ENCODE peak calls at places on chromosomes 16 and 17, in four cellular contexts. H is mesenchymal stem cell, P is IMR-90, Y is PC-3. M is an unnamed sample.

GRCh38 chr17:32523017-32523680 is 36.4 kb downstream of the CDK5R1 start:
- DNase-seq in H (no peak), P (no peak), Y (no peak), M (no peak)

GRCh38 chr16:6861136-6861535 is 471.5 kb upstream of the RBFOX1 start:
- DNase-seq in H (no peak), P (no peak), Y (no peak), M (no peak)

GRCh38 chr17:36592316-36592710 is 634 bp downstream of the DHRS11 start:
- DNase-seq in H (no peak), P (no peak), Y (peak), M (peak)

GRCh38 chr17:17749921-17750320 is 68.7 kb downstream of the RAI1 start:
- DNase-seq in H (peak), P (peak), Y (peak), M (peak)

GRCh38 chr17:28549274-28550132 is 2.9 kb downstream of the UNC119 start:
- DNase-seq in H (no peak), P (no peak), Y (no peak), M (no peak)

GRCh38 chr16:50740747-50741146 is 1.1 kb upstream of the CYLD start:
- DNase-seq in H (peak), P (no peak), Y (no peak), M (no peak)

GRCh38 chr17:7001562-7001961 is 5.7 kb downstream of the ALOX12 start:
- DNase-seq in H (no peak), P (no peak), Y (no peak), M (no peak)

GRCh38 chr17:83094291-83094690 is 14.9 kb downstream of the METRNL start:
- DNase-seq in H (no peak), P (no peak), Y (no peak), M (no peak)

GRCh38 chr17:28871056-28871579 is 16.3 kb downstream of the ERAL1 start:
- DNase-seq in H (no peak), P (no peak), Y (no peak), M (no peak)

GRCh38 chr17:4768281-4768680 is 3.4 kb upstream of the TM4SF5 start:
- DNase-seq in H (no peak), P (no peak), Y (no peak), M (no peak)

GRCh38 chr17:30290696-30291570 is 811 bp downstream of the BLMH start:
- DNase-seq in H (peak), P (peak), Y (peak), M (peak)

GRCh38 chr16:81850197-81850944 is 71.3 kb downstream of the PLCG2 start:
- DNase-seq in H (no peak), P (no peak), Y (no peak), M (no peak)

GRCh38 chr17:57524790-57525543 is 220.1 kb downstream of the CCDC182 start:
- DNase-seq in H (no peak), P (no peak), Y (no peak), M (no peak)

GRCh38 chr16:56347166-56347565 is 78.2 kb downstream of the AMFR start:
- DNase-seq in H (no peak), P (no peak), Y (no peak), M (no peak)

GRCh38 chr16:13014516-13014915 is 113.1 kb downstream of the SHISA9 start:
- DNase-seq in H (no peak), P (no peak), Y (no peak), M (no peak)

GRCh38 chr16:27229891-27230470 is 26.7 kb downstream of the KDM8 start:
- DNase-seq in H (no peak), P (no peak), Y (no peak), M (no peak)

GRCh38 chr16:17448640-17449638 is 21.8 kb downstream of the XYLT1 start:
- DNase-seq in H (no peak), P (no peak), Y (no peak), M (no peak)

GRCh38 chr16:76376988-76377387 is 99.8 kb downstream of the CNTNAP4 start:
- DNase-seq in H (no peak), P (no peak), Y (no peak), M (no peak)

GRCh38 chr16:20878682-20879147 is 21.4 kb downstream of the DCUN1D3 start:
- DNase-seq in H (no peak), P (no peak), Y (no peak), M (no peak)

GRCh38 chr17:55830699-55831098 is 79.8 kb downstream of the PCTP start:
- DNase-seq in H (no peak), P (no peak), Y (no peak), M (no peak)

GRCh38 chr16:69772560-69773254 is 10.6 kb downstream of the WWP2 start:
- DNase-seq in H (no peak), P (no peak), Y (no peak), M (no peak)

GRCh38 chr17:8430966-8431365 is 4.7 kb upstream of the NDEL1 start:
- DNase-seq in H (no peak), P (peak), Y (no peak), M (peak)

GRCh38 chr16:8967437-8967821 is 3.7 kb upstream of the USP7 start:
- DNase-seq in H (no peak), P (no peak), Y (no peak), M (no peak)

GRCh38 chr16:383326-384020 is 1.7 kb upstream of the PGAP6 start:
- DNase-seq in H (peak), P (no peak), Y (peak), M (no peak)

GRCh38 chr16:85586360-85587145 is 26.6 kb upstream of the GSE1 start:
- DNase-seq in H (no peak), P (peak), Y (no peak), M (no peak)

GRCh38 chr16:4979736-4980660 is 21.9 kb downstream of the SEC14L5 start:
- DNase-seq in H (no peak), P (no peak), Y (no peak), M (no peak)

GRCh38 chr17:6639651-6640535 is 618 bp downstream of the KIAA0753 start:
- DNase-seq in H (peak), P (peak), Y (peak), M (peak)

GRCh38 chr16:19167710-19168172 is 299 bp upstream of the SYT17 start:
- DNase-seq in H (peak), P (peak), Y (peak), M (peak)

GRCh38 chr17:27633312-27634025 is 2.5 kb downstream of the LGALS9 start:
- DNase-seq in H (peak), P (peak), Y (no peak), M (no peak)

GRCh38 chr17:65564793-65565192 is 3.3 kb upstream of the AXIN2 start:
- DNase-seq in H (no peak), P (peak), Y (no peak), M (no peak)

GRCh38 chr16:46768809-46769208 is 20.7 kb upstream of the MYLK3 start:
- DNase-seq in H (no peak), P (no peak), Y (no peak), M (no peak)

GRCh38 chr16:83797013-83797412 is 10.8 kb upstream of the HSBP1 start:
- DNase-seq in H (no peak), P (no peak), Y (no peak), M (no peak)

GRCh38 chr17:62700964-62701705 is 73.7 kb downstream of the MRC2 start:
- DNase-seq in H (no peak), P (no peak), Y (no peak), M (no peak)

GRCh38 chr17:76371656-76372628 is 12.5 kb upstream of the SPHK1 start:
- DNase-seq in H (peak), P (peak), Y (peak), M (peak)

GRCh38 chr16:10708969-10709368 is 14.2 kb upstream of the TEKT5 start:
- DNase-seq in H (no peak), P (no peak), Y (peak), M (no peak)
- H3K4me3 ChIP-seq in H (no peak), P (no peak), Y (peak), M (no peak)

GRCh38 chr16:10866196-10866976 is 10.6 kb upstream of the CIITA start:
- DNase-seq in H (no peak), P (no peak), Y (no peak), M (peak)
- H3K4me3 ChIP-seq in H (no peak), P (no peak), Y (no peak), M (no peak)

GRCh38 chr17:78884148-78884870 is 18.7 kb downstream of the CEP295NL start:
- DNase-seq in H (peak), P (no peak), Y (no peak), M (no peak)
- H3K4me3 ChIP-seq in H (peak), P (no peak), Y (peak), M (peak)

GRCh38 chr17:72542317-72542716 is 421.5 kb downstream of the SOX9 start:
- DNase-seq in H (no peak), P (no peak), Y (no peak), M (no peak)

GRCh38 chr17:72536788-72537187 is 416.0 kb downstream of the SOX9 start:
- DNase-seq in H (no peak), P (no peak), Y (no peak), M (no peak)

GRCh38 chr17:72538443-72538842 is 417.6 kb downstream of the SOX9 start:
- DNase-seq in H (no peak), P (no peak), Y (no peak), M (no peak)

GRCh38 chr17:72538921-72539352 is 418.1 kb downstream of the SOX9 start:
- DNase-seq in H (no peak), P (no peak), Y (no peak), M (no peak)

GRCh38 chr17:72539981-72540897 is 419.4 kb downstream of the SOX9 start:
- DNase-seq in H (peak), P (peak), Y (peak), M (peak)
- H3K4me3 ChIP-seq in H (peak), P (peak), Y (peak), M (no peak)

GRCh38 chr16:1494711-1495110 is 1.6 kb downstream of the TELO2 start:
- DNase-seq in H (no peak), P (peak), Y (no peak), M (no peak)
- H3K4me3 ChIP-seq in H (peak), P (no peak), Y (peak), M (peak)

GRCh38 chr17:45425125-45425983 is 7.3 kb downstream of the ARHGAP27 start:
- DNase-seq in H (peak), P (peak), Y (peak), M (peak)

GRCh38 chr17:45425984-45426413 is 6.7 kb downstream of the ARHGAP27 start:
- DNase-seq in H (no peak), P (no peak), Y (no peak), M (no peak)

GRCh38 chr17:45424769-45425124 is 7.9 kb downstream of the ARHGAP27 start:
- DNase-seq in H (no peak), P (no peak), Y (no peak), M (no peak)

GRCh38 chr17:45423304-45423703 is 9.4 kb downstream of the ARHGAP27 start:
- DNase-seq in H (no peak), P (no peak), Y (no peak), M (no peak)

GRCh38 chr17:45423936-45424335 is 8.7 kb downstream of the ARHGAP27 start:
- DNase-seq in H (no peak), P (no peak), Y (no peak), M (no peak)
- H3K4me3 ChIP-seq in H (no peak), P (no peak), Y (peak), M (no peak)

GRCh38 chr17:13346592-13346991 is 255.1 kb downstream of the HS3ST3A1 start:
- DNase-seq in H (no peak), P (no peak), Y (no peak), M (no peak)
- H3K4me3 ChIP-seq in H (peak), P (no peak), Y (no peak), M (no peak)

GRCh38 chr16:86893513-86893912 is 315.2 kb downstream of the FOXL1 start:
- DNase-seq in H (no peak), P (no peak), Y (no peak), M (no peak)

GRCh38 chr16:86891121-86891520 is 312.8 kb downstream of the FOXL1 start:
- DNase-seq in H (no peak), P (no peak), Y (no peak), M (no peak)

GRCh38 chr16:86894925-86895324 is 316.6 kb downstream of the FOXL1 start:
- DNase-seq in H (no peak), P (no peak), Y (no peak), M (no peak)

GRCh38 chr16:86894168-86894567 is 315.8 kb downstream of the FOXL1 start:
- DNase-seq in H (no peak), P (no peak), Y (no peak), M (no peak)

DNA sequence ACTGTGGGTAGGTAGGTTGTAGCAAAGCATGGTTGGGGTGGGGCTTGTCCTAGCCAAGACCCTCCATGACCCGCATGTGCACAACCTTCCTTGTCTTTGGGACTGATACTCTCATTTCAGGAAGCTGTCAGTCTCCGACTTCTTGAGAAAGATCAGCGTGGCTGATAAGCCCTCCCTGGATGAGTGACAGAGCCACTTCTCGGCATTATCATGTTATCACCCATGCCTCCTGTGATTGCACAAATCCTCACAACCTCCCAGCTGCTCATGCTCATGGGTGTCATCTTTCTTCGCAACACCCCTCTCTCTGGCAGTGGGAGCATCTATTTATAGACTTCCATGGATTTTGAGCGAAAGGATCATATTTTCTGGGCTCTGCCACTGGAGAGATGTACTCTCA is 314.2 kb downstream of the FOXL1 start:
- DNase-seq in H (no peak), P (peak), Y (no peak), M (no peak)
- H3K4me3 ChIP-seq in H (no peak), P (no peak), Y (no peak), M (no peak)

DNA sequence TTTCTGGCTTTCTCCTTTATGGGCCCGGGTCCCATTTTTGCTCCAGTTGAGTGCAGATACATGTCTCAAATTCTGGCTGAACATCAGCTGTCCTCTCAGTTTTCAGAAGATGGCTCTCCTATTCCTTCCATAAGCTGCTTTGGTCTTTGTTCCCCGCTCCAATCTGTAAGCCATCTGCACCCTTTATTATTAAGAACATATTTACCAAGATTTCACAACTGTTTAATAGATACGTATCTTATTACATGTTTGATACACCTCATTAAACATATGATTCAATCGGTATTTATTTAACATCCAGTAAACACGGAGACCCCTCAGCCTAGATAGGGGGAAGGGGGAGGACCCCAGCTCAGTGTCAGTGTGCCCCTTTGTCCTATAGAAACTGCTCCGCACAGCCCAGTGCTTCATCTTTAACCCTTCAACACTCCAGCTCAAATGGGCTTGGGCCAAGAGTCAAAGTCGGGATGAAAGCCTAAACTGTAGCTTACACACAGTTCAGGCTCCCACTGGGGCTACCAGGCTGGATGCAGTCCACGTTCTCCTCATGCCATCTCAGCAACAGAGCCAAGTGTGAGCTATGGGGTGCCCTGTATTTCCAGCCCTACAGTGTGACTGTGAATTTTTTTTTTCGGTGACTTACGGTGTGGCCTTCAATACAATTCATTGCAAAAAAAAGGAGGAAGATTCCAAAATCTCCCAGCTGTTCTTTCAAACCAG is 166.0 kb upstream of the ZFHX3 start:
- DNase-seq in H (no peak), P (peak), Y (peak), M (peak)
- H3K4me3 ChIP-seq in H (peak), P (no peak), Y (no peak), M (no peak)

GRCh38 chr17:48571024-48571818 is 6.9 kb downstream of the HOXB4 start:
- DNase-seq in H (peak), P (peak), Y (no peak), M (peak)
- H3K4me3 ChIP-seq in H (peak), P (peak), Y (no peak), M (peak)